ENCODE peak calls at places on chromosomes 12 and 14, in six cellular contexts. H, L, F, R, P and K are unnamed samples.
A peak's percentile ranks its signal among the peaks of the same experiment; 100 is the strongest.

GRCh38 chr12:29599397-29599796 is 101.9 kb upstream of the OVCH1 start:
- DNase-seq in F (no peak), P (no peak), L (no peak), H (no peak), R (no peak), K (peak; percentile 60)

GRCh38 chr12:89836026-89836425 is 127.4 kb upstream of the ATP2B1 start:
- DNase-seq in L (no peak), H (no peak), R (no peak), F (no peak), P (no peak), K (no peak)

GRCh38 chr14:21070610-21071224 is 613 bp downstream of the ARHGEF40 start:
- DNase-seq in R (peak; percentile 59), H (no peak), P (no peak), L (no peak), F (peak; percentile 27), K (peak; percentile 66)

GRCh38 chr12:132477009-132477702 is 12.8 kb upstream of the FBRSL1 start:
- DNase-seq in H (no peak), R (no peak), L (no peak), P (no peak), F (no peak), K (no peak)

GRCh38 chr14:102985665-102986064 is 63.2 kb downstream of the AMN start:
- DNase-seq in H (no peak), L (no peak), F (no peak), R (no peak), P (no peak), K (no peak)

GRCh38 chr12:6936642-6937480 is 6.8 kb upstream of the RNU7-1 start:
- DNase-seq in H (no peak), P (no peak), L (no peak), R (no peak), F (no peak), K (no peak)

GRCh38 chr14:104879201-104879982 is 14.3 kb downstream of the CEP170B start:
- DNase-seq in P (no peak), L (no peak), F (no peak), R (peak; percentile 10), H (no peak), K (no peak)

GRCh38 chr14:100333311-100333710 is 10.2 kb downstream of the SLC25A47 start:
- DNase-seq in H (no peak), P (no peak), L (no peak), R (no peak), F (no peak), K (no peak)

GRCh38 chr12:124321556-124322270 is 26.8 kb downstream of the RFLNA start:
- DNase-seq in L (no peak), P (no peak), H (no peak), R (no peak), F (peak; percentile 18), K (no peak)

GRCh38 chr12:63905523-63905922 is 61.0 kb downstream of the SRGAP1 start:
- DNase-seq in L (no peak), H (no peak), P (no peak), R (no peak), F (no peak), K (no peak)

GRCh38 chr14:74491952-74492351 is 1.2 kb downstream of the NPC2 start:
- DNase-seq in F (no peak), L (no peak), P (no peak), R (no peak), H (no peak), K (no peak)

GRCh38 chr14:74495356-74495755 is 1.8 kb downstream of the ISCA2 start:
- DNase-seq in F (no peak), H (no peak), P (no peak), R (no peak), L (no peak), K (no peak)

GRCh38 chr14:74492413-74493342 is at the start of gene NPC2:
- DNase-seq in H (no peak), F (no peak), P (no peak), R (no peak), L (no peak), K (no peak)

GRCh38 chr14:74488788-74489397 is 4.2 kb downstream of the NPC2 start:
- DNase-seq in P (no peak), H (no peak), R (no peak), L (no peak), F (peak; percentile 82), K (no peak)

GRCh38 chr14:74493343-74494261 is at the start of gene ISCA2:
- DNase-seq in P (peak; percentile 100), F (peak; percentile 96), L (peak; percentile 82), H (peak; percentile 100), R (peak; percentile 100), K (peak; percentile 100)
- TF ChIP-seq CTCF in P (peak; percentile 7), F (no peak), L (no peak), H (no peak), R (no peak), K (no peak)

GRCh38 chr12:50198829-50199228 is 31.7 kb upstream of the CERS5 start:
- DNase-seq in H (no peak), P (no peak), L (no peak), R (no peak), F (no peak), K (no peak)

GRCh38 chr12:50200507-50201273 is 33.5 kb upstream of the CERS5 start:
- DNase-seq in L (no peak), H (no peak), R (no peak), F (peak; percentile 90), P (no peak), K (no peak)

GRCh38 chr12:50203691-50204090 is 36.5 kb upstream of the CERS5 start:
- DNase-seq in R (no peak), P (no peak), L (no peak), F (no peak), H (no peak), K (no peak)

GRCh38 chr12:50205648-50206047 is 38.5 kb upstream of the CERS5 start:
- DNase-seq in R (no peak), F (no peak), P (no peak), L (no peak), H (no peak), K (no peak)

DNA sequence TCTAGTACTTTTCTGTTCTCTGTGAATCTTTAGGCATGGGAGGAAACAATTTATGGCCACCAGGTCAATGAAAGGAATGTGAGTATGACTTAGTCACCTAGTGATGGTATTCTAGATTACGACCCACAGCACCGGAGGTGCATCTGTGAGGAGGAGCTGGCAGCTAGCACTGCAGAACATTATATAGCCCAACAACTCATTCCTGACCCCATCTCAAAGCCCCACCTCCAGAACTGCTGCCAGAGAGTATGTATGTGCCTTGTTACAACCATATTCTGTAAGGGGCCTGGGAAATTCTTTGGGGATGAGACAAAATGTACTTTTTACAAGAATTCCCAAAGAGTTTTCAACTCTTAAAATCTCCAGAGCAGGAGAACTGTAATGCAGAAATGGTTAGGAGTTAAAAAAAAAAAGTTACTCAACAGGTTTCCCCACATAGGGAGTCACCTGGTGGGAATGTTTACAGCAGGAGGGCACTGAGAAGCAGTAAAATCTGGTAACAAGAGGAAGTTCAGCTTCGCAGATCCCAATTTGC is 34.9 kb upstream of the CERS5 start:
- DNase-seq in H (no peak), F (peak; percentile 93), R (no peak), L (no peak), P (no peak), K (no peak)
- H3K36me3 ChIP-seq in H (peaks cover 32% of the 10 kb centered on the region), F (peaks cover 52% of the 10 kb centered on the region), R (peaks cover 91% of the 10 kb centered on the region), L (no peaks in the 10 kb centered on the region), P (no peaks in the 10 kb centered on the region), K (peaks cover 37% of the 10 kb centered on the region)

GRCh38 chr12:34347367-34347766 is 325.1 kb downstream of the ALG10 start:
- DNase-seq in F (no peak), L (no peak), R (no peak), P (no peak), H (no peak), K (no peak)
- TF ChIP-seq CTCF in F (no peak), L (peak; percentile 96), R (no peak), P (no peak), H (no peak), K (no peak)

GRCh38 chr12:16036073-16036472 is 124.9 kb downstream of the DERA start:
- DNase-seq in L (no peak), P (no peak), H (no peak), F (no peak), R (no peak), K (no peak)
- H3K36me3 ChIP-seq in L (no peaks in the 10 kb centered on the region), P (no peaks in the 10 kb centered on the region), H (peaks cover 8% of the 10 kb centered on the region), F (no peaks in the 10 kb centered on the region), R (peaks cover 45% of the 10 kb centered on the region), K (no peaks in the 10 kb centered on the region)

GRCh38 chr14:75803768-75804167 is 142.7 kb downstream of the TTLL5 start:
- DNase-seq in F (peak; percentile 84), L (no peak), P (no peak), H (no peak), R (no peak), K (no peak)

GRCh38 chr14:75806247-75806876 is 145.3 kb downstream of the TTLL5 start:
- DNase-seq in P (no peak), L (no peak), F (no peak), R (no peak), H (no peak), K (peak; percentile 31)

GRCh38 chr14:75805646-75806045 is 144.6 kb downstream of the TTLL5 start:
- DNase-seq in P (no peak), R (no peak), H (no peak), F (no peak), L (no peak), K (no peak)

GRCh38 chr14:75804570-75805275 is 143.7 kb downstream of the TTLL5 start:
- DNase-seq in H (no peak), P (no peak), R (no peak), F (no peak), L (no peak), K (no peak)

DNA sequence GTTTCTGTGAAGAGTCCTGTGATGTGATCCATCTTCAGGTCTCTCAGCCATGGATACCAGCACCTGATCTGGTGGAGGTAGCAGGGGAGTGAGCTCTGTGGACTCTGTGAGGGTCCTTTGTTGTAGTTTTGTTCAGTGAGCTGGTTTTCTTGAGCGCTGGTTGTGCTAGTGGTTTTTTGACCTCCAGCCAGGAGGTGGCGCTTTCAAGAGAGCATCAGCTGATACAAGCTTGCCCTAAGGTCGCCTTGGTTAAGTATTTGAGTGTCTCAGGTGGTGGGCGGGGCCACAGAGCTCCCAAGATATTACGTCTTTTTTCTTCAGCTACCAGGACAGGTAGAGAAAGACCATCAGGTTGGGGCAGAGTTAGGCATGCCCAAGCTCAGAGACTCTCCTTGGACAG is 139.7 kb downstream of the TTLL5 start:
- DNase-seq in R (no peak), L (no peak), F (no peak), H (no peak), P (no peak), K (no peak)
- TF ChIP-seq CTCF in R (no peak), L (peak; percentile 32), F (no peak), H (no peak), P (no peak), K (no peak)